ENCODE peak calls at places on chromosomes 7 and 10, in eight cellular contexts. O is left ventricle myocardium inferior; H is A172; X is stimulated activated CD4-positive, alpha-beta T cell treated with anti-CD3 and anti-CD28 coated beads, TNF-alpha, amount 100 ng/mL, for 48 hours; G is HuH-7; L is breast epithelium; F is H4; J is activated CD4-positive, alpha-beta T cell treated with anti-CD3 and anti-CD28 coated beads for 1 hour. Y is an unnamed sample.

GRCh38 chr7:98251251-98251843 is 685 bp downstream of the TECPR1 start:
- DNase-seq in O (no peak), H (peak; percentile 24), X (no peak), G (no peak), L (no peak), F (no peak), J (peak; percentile 22), Y (peak; percentile 36)

GRCh38 chr10:103241262-103242011 is 4.2 kb upstream of the RPEL1 start:
- DNase-seq in O (no peak), H (peak; percentile 88), X (no peak), G (no peak), L (peak; percentile 74), F (peak; percentile 78), J (no peak), Y (no peak)

GRCh38 chr7:135601182-135601581 is 43.5 kb downstream of the NUP205 start:
- DNase-seq in O (no peak), H (no peak), X (no peak), G (no peak), L (no peak), F (no peak), J (no peak), Y (peak; percentile 31)

GRCh38 chr7:105496501-105496900 is 25.6 kb downstream of the PUS7 start:
- DNase-seq in O (no peak), H (peak; percentile 23), X (no peak), G (no peak), L (no peak), F (no peak), J (no peak), Y (no peak)

GRCh38 chr7:76340617-76341131 is 18.1 kb downstream of the YWHAG start:
- DNase-seq in O (no peak), H (peak; percentile 40), X (no peak), G (no peak), L (no peak), F (peak; percentile 52), J (no peak), Y (no peak)

GRCh38 chr7:68176974-68177373 is 1180.3 kb downstream of the TYW1 start:
- DNase-seq in O (peak; percentile 15), H (peak; percentile 94), X (no peak), G (peak; percentile 58), L (no peak), F (peak; percentile 86), J (no peak), Y (peak; percentile 84)

GRCh38 chr7:44087914-44088838 is 5.8 kb upstream of the POLM start:
- DNase-seq in O (peak; percentile 73), H (peak; percentile 79), X (no peak), G (no peak), L (no peak), F (peak; percentile 66), J (no peak), Y (no peak)

GRCh38 chr7:46580756-46581155 is 659.7 kb upstream of the IGFBP3 start:
- DNase-seq in O (no peak), H (no peak), X (no peak), G (no peak), L (no peak), F (no peak), J (no peak), Y (no peak)

GRCh38 chr7:25860882-25861228 is 291.1 kb upstream of the NFE2L3 start:
- DNase-seq in O (no peak), H (no peak), X (no peak), G (no peak), L (no peak), F (no peak), J (no peak), Y (no peak)

GRCh38 chr7:31492086-31492485 is 21.8 kb upstream of the ITPRID1 start:
- DNase-seq in O (no peak), H (no peak), X (no peak), G (no peak), L (no peak), F (no peak), J (no peak), Y (no peak)

GRCh38 chr7:138679793-138680192 is 21.4 kb downstream of the SVOPL start:
- DNase-seq in O (no peak), H (no peak), X (no peak), G (no peak), L (no peak), F (no peak), J (no peak), Y (no peak)

Y was measured in RKO.